ENCODE peak calls at places on chromosomes 5 and 9, in four cellular contexts. One of them, this sample, is unnamed. For H3K27me3, the result is how much of the 10 kb centered on the place peaks cover.

GRCh38 chr5:142166754-142167153 is 58.2 kb downstream of the NDFIP1 start:
- DNase-seq in trophoblast cell: no peak
- DNase-seq in hepatocyte: no peak
- DNase-seq in IMR-90: no peak
- DNase-seq in this sample: no peak

GRCh38 chr9:114366334-114367128 is 21.3 kb downstream of the AKNA start:
- DNase-seq in IMR-90: peak
- DNase-seq in trophoblast cell: no peak
- DNase-seq in hepatocyte: peak
- DNase-seq in this sample: peak

GRCh38 chr5:10913846-10914245 is 152.8 kb upstream of the DAP start:
- DNase-seq in IMR-90: peak
- DNase-seq in trophoblast cell: peak
- DNase-seq in hepatocyte: peak
- DNase-seq in this sample: peak

GRCh38 chr9:136020206-136020605 is 59.0 kb upstream of the UBAC1 start:
- DNase-seq in IMR-90: no peak
- DNase-seq in hepatocyte: no peak
- DNase-seq in trophoblast cell: no peak
- DNase-seq in this sample: no peak

GRCh38 chr5:171684169-171684568 is 101.4 kb upstream of the SMIM23 start:
- DNase-seq in hepatocyte: no peak
- DNase-seq in IMR-90: no peak
- DNase-seq in trophoblast cell: no peak
- DNase-seq in this sample: no peak

GRCh38 chr5:74418709-74419108 is 221.8 kb downstream of the ENC1 start:
- DNase-seq in IMR-90: no peak
- DNase-seq in trophoblast cell: no peak
- DNase-seq in hepatocyte: peak
- DNase-seq in this sample: no peak

GRCh38 chr9:124659099-124659659 is 111.9 kb downstream of the NR6A1 start:
- DNase-seq in IMR-90: peak
- DNase-seq in trophoblast cell: peak
- DNase-seq in hepatocyte: peak
- DNase-seq in this sample: peak

GRCh38 chr5:175797521-175798038 is 73.8 kb upstream of the CPLX2 start:
- DNase-seq in hepatocyte: peak
- DNase-seq in trophoblast cell: no peak
- DNase-seq in IMR-90: no peak
- DNase-seq in this sample: no peak

GRCh38 chr5:109199294-109199693 is 210.5 kb downstream of the PJA2 start:
- DNase-seq in trophoblast cell: no peak
- DNase-seq in hepatocyte: no peak
- DNase-seq in IMR-90: no peak
- DNase-seq in this sample: no peak

GRCh38 chr5:6717687-6718086 is 4.5 kb downstream of the TENT4A start:
- DNase-seq in trophoblast cell: no peak
- DNase-seq in IMR-90: no peak
- DNase-seq in hepatocyte: no peak
- DNase-seq in this sample: no peak

GRCh38 chr5:121913397-121913796 is 48.4 kb upstream of the SRFBP1 start:
- DNase-seq in IMR-90: no peak
- DNase-seq in hepatocyte: no peak
- DNase-seq in trophoblast cell: no peak
- DNase-seq in this sample: no peak

GRCh38 chr5:162503796-162504195 is 436.2 kb downstream of the GABRG2 start:
- DNase-seq in IMR-90: no peak
- DNase-seq in hepatocyte: no peak
- DNase-seq in trophoblast cell: no peak
- DNase-seq in this sample: no peak

GRCh38 chr5:11904270-11904906 is at the start of gene CTNND2:
- DNase-seq in hepatocyte: peak
- DNase-seq in IMR-90: no peak
- DNase-seq in trophoblast cell: peak
- DNase-seq in this sample: no peak

GRCh38 chr5:140821375-140822280 is at the start of gene PCDHA5:
- DNase-seq in IMR-90: no peak
- DNase-seq in hepatocyte: no peak
- DNase-seq in trophoblast cell: no peak
- DNase-seq in this sample: no peak

GRCh38 chr5:80967500-80968181 is 7.5 kb downstream of the RASGRF2 start:
- DNase-seq in hepatocyte: peak
- DNase-seq in trophoblast cell: no peak
- DNase-seq in IMR-90: peak
- DNase-seq in this sample: peak

DNA sequence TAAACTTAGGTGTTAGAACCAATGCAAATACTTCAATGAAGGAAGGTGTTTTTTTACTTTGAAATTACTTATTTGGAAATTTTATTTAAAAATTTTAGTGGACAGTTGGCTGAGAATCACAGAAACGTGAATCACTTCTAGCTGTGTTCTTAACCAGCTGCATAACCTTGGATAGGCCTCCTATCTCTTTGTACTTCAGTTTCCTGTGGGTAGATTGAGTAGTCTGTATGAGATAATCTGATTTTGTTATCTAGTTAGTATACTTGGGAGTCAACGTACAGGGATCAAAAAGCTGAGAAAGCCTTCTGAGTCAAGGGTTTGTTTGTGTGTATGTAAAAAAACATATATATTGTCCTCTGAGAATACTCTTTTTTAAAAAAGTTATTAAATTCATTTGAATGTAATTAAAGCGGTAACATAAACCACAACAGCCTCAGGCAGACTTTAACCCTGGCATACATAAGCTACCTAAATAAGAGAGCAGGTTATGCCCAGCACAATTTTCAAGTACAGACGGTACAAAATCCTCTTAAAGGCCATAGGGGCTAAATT is 38.1 kb upstream of the ZCCHC7 start:
- DNase-seq in hepatocyte: no peak
- DNase-seq in trophoblast cell: no peak
- DNase-seq in IMR-90: peak
- DNase-seq in this sample: no peak
- H3K4me3 ChIP-seq in hepatocyte: no peak
- H3K4me3 ChIP-seq in trophoblast cell: no peak
- H3K4me3 ChIP-seq in IMR-90: no peak
- H3K4me3 ChIP-seq in this sample: no peak

GRCh38 chr5:179187681-179188575 is 127.8 kb downstream of the ZNF354C start:
- DNase-seq in trophoblast cell: no peak
- DNase-seq in hepatocyte: no peak
- DNase-seq in IMR-90: no peak
- DNase-seq in this sample: no peak
- H3K27me3 ChIP-seq in trophoblast cell: under half
- H3K27me3 ChIP-seq in hepatocyte: under half
- H3K27me3 ChIP-seq in IMR-90: under half
- H3K27me3 ChIP-seq in this sample: under half

DNA sequence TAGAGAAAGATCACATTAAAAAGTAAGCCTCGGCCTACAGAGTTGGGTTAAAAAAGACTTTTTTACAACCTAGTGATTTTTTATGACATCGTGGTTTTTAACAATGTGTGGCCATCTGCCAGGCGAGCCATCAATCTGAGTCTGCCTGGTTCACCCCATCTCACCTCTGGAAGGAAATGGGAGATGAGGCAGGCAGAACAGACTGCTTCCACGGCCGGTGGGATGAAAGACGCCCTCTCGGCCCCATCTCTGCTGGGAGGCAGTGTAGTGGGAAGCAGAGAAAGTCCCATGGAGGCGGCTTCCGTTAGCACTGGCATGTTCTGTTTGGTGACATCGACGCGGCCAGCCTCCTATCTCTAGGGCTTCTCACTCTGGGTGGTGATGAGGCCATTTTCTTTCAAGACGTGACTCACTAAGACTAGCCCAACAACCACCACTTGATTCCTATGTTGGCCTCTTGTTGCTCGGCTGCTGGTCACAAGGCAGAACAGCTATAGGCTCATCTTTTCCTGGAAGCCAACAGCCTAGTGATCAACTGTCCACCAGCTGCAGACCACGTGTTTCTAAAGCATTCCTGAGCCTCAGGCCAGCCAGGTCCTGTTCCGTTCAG is 132.4 kb upstream of the OTULINL start:
- DNase-seq in IMR-90: peak
- DNase-seq in hepatocyte: peak
- DNase-seq in trophoblast cell: peak
- DNase-seq in this sample: peak
- H3K4me2 ChIP-seq in IMR-90: no peak
- H3K4me2 ChIP-seq in hepatocyte: peak
- H3K4me2 ChIP-seq in trophoblast cell: no peak
- H3K4me2 ChIP-seq in this sample: peak

DNA sequence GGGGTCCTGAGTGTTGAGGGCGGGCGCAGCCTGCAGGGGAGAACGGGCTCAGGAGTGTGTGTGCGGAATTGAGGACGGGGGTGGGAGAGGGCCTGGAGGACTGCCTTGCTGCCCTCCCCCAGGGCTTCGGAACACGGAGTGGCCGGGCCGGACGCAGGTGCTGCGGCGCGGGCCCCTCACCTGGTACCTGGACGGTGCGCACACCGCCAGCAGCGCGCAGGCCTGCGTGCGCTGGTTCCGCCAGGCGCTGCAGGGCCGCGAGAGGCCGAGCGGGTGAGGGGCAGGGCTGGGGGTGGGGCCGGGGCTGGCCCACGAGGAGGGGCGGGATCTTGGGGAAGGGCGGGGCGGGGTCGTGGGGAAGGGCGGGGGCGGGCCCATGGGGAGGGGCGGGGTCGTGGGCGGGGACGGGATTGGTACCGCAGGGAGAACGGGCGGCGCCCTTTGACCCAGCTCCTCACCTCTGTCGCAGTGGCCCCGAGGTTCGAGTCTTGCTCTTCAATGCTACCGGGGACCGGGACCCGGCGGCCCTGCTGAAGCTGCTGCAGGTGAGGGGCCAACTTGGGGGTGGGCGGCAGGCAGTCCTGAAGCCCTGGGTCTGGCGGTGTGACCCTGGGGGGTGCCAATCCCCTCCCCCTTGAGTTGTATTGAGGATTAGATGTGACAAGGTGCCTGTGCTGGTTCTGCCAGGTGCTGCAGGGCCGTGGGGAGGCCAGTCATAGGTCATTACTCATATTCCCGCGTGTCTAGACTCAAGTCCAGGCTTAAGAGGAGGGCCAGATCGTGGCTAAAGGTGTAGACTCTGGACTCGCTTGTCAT is 7.1 kb downstream of the FPGS start:
- DNase-seq in IMR-90: no peak
- DNase-seq in trophoblast cell: peak
- DNase-seq in hepatocyte: peak
- DNase-seq in this sample: no peak
- H3K4me3 ChIP-seq in IMR-90: no peak
- H3K4me3 ChIP-seq in trophoblast cell: no peak
- H3K4me3 ChIP-seq in hepatocyte: no peak
- H3K4me3 ChIP-seq in this sample: no peak

GRCh38 chr5:173230741-173231380 is 4.1 kb downstream of the NKX2-5 start:
- DNase-seq in trophoblast cell: no peak
- DNase-seq in IMR-90: no peak
- DNase-seq in hepatocyte: no peak
- DNase-seq in this sample: no peak
- H3K27me3 ChIP-seq in trophoblast cell: half or more
- H3K27me3 ChIP-seq in IMR-90: half or more
- H3K27me3 ChIP-seq in hepatocyte: half or more
- H3K27me3 ChIP-seq in this sample: half or more

GRCh38 chr5:158234323-158235158 is 375.6 kb upstream of the CLINT1 start:
- DNase-seq in IMR-90: no peak
- DNase-seq in trophoblast cell: no peak
- DNase-seq in hepatocyte: peak
- DNase-seq in this sample: peak

GRCh38 chr5:158236511-158237335 is 377.8 kb upstream of the CLINT1 start:
- DNase-seq in IMR-90: no peak
- DNase-seq in hepatocyte: no peak
- DNase-seq in trophoblast cell: no peak
- DNase-seq in this sample: peak

GRCh38 chr5:158233735-158234322 is 374.9 kb upstream of the CLINT1 start:
- DNase-seq in trophoblast cell: no peak
- DNase-seq in hepatocyte: no peak
- DNase-seq in IMR-90: no peak
- DNase-seq in this sample: no peak

GRCh38 chr5:158235159-158235547 is 376.2 kb upstream of the CLINT1 start:
- DNase-seq in IMR-90: no peak
- DNase-seq in trophoblast cell: no peak
- DNase-seq in hepatocyte: no peak
- DNase-seq in this sample: no peak
- H3K4me2 ChIP-seq in IMR-90: no peak
- H3K4me2 ChIP-seq in trophoblast cell: no peak
- H3K4me2 ChIP-seq in hepatocyte: no peak
- H3K4me2 ChIP-seq in this sample: no peak

GRCh38 chr5:424259-425110 is 18.5 kb upstream of the EXOC3 start:
- DNase-seq in trophoblast cell: no peak
- DNase-seq in hepatocyte: no peak
- DNase-seq in IMR-90: peak
- DNase-seq in this sample: peak
- H3K4me3 ChIP-seq in trophoblast cell: no peak
- H3K4me3 ChIP-seq in hepatocyte: no peak
- H3K4me3 ChIP-seq in IMR-90: no peak
- H3K4me3 ChIP-seq in this sample: no peak

GRCh38 chr5:1207555-1207954 is 6.2 kb downstream of the SLC6A19 start:
- DNase-seq in hepatocyte: no peak
- DNase-seq in trophoblast cell: no peak
- DNase-seq in IMR-90: no peak
- DNase-seq in this sample: no peak
- H3K27me3 ChIP-seq in hepatocyte: under half
- H3K27me3 ChIP-seq in trophoblast cell: under half
- H3K27me3 ChIP-seq in IMR-90: under half
- H3K27me3 ChIP-seq in this sample: under half

This sample was measured in fibroblast of lung.